ENCODE peak calls at places on chromosome X, in six cellular contexts. N, S, F, A, G and E are unnamed samples. For H3K4me1, the result is how much of the 10 kb centered on the place peaks cover.

GRCh38 chrX:39969826-39970569 is 127.8 kb downstream of the BCOR start:
- DNase-seq in N (no peak), S (no peak), F (no peak), A (no peak), G (no peak), E (no peak)

GRCh38 chrX:48472851-48473717 is 2.9 kb upstream of the FTSJ1 start:
- DNase-seq in N (peak), S (no peak), F (peak), A (no peak), G (no peak), E (no peak)

GRCh38 chrX:9644335-9644734 is 121.3 kb downstream of the GPR143 start:
- DNase-seq in N (no peak), S (peak), F (no peak), A (no peak), G (no peak), E (peak)

GRCh38 chrX:69037786-69038185 is 127.5 kb downstream of the PJA1 start:
- DNase-seq in N (no peak), S (no peak), F (no peak), A (no peak), G (no peak), E (no peak)

GRCh38 chrX:113421432-113421831 is 580.8 kb upstream of the AMOT start:
- DNase-seq in N (no peak), S (no peak), F (no peak), A (no peak), G (no peak), E (no peak)

GRCh38 chrX:22338740-22339139 is 66.0 kb downstream of the CBLL2 start:
- DNase-seq in N (no peak), S (no peak), F (no peak), A (no peak), G (no peak), E (no peak)

GRCh38 chrX:148662014-148662413 is 161.6 kb downstream of the AFF2 start:
- DNase-seq in N (no peak), S (no peak), F (no peak), A (no peak), G (no peak), E (no peak)

GRCh38 chrX:40439625-40440532 is 140.9 kb upstream of the ATP6AP2 start:
- DNase-seq in N (no peak), S (no peak), F (no peak), A (no peak), G (no peak), E (no peak)

GRCh38 chrX:155888139-155888538 is 7.0 kb downstream of the VAMP7 start:
- DNase-seq in N (no peak), S (no peak), F (no peak), A (no peak), G (no peak), E (no peak)

GRCh38 chrX:48833531-48834138 is 1.8 kb downstream of the PCSK1N start:
- DNase-seq in N (no peak), S (no peak), F (no peak), A (no peak), G (no peak), E (no peak)

GRCh38 chrX:19564606-19565005 is 49.3 kb upstream of the MAP3K15 start:
- DNase-seq in N (no peak), S (no peak), F (no peak), A (no peak), G (no peak), E (no peak)

GRCh38 chrX:25544641-25545040 is 528.9 kb upstream of the ARX start:
- DNase-seq in N (no peak), S (no peak), F (no peak), A (no peak), G (no peak), E (no peak)

GRCh38 chrX:6226646-6227444 is 1.8 kb downstream of the NLGN4X start:
- DNase-seq in N (peak), S (no peak), F (peak), A (no peak), G (no peak), E (peak)

GRCh38 chrX:119407681-119408080 is 8.5 kb downstream of the SLC25A43 start:
- DNase-seq in N (no peak), S (no peak), F (no peak), A (no peak), G (no peak), E (no peak)

GRCh38 chrX:21972046-21972445 is 31.5 kb downstream of the SMS start:
- DNase-seq in N (no peak), S (no peak), F (no peak), A (no peak), G (no peak), E (no peak)

GRCh38 chrX:20742106-20742505 is 475.4 kb upstream of the RPS6KA3 start:
- DNase-seq in N (no peak), S (no peak), F (no peak), A (no peak), G (no peak), E (no peak)

GRCh38 chrX:10048076-10048475 is 80.9 kb downstream of the CLDN34 start:
- DNase-seq in N (no peak), S (no peak), F (no peak), A (no peak), G (no peak), E (no peak)

GRCh38 chrX:135170877-135171519 is at the start of gene CT55:
- DNase-seq in N (no peak), S (no peak), F (no peak), A (no peak), G (no peak), E (no peak)

GRCh38 chrX:7052541-7052940 is 95.0 kb upstream of the STS start:
- DNase-seq in N (no peak), S (no peak), F (no peak), A (no peak), G (no peak), E (no peak)

GRCh38 chrX:79081895-79082512 is 62.5 kb upstream of the GPR174 start:
- DNase-seq in N (peak), S (no peak), F (peak), A (no peak), G (peak), E (peak)

GRCh38 chrX:13387656-13388421 is 68.0 kb upstream of the ATXN3L start:
- DNase-seq in N (peak), S (no peak), F (no peak), A (no peak), G (no peak), E (no peak)

GRCh38 chrX:100207331-100208024 is 202.6 kb downstream of the PCDH19 start:
- DNase-seq in N (peak), S (no peak), F (no peak), A (no peak), G (no peak), E (no peak)

GRCh38 chrX:153361781-153362397 is 27.9 kb downstream of the ZNF275 start:
- DNase-seq in N (no peak), S (no peak), F (no peak), A (no peak), G (no peak), E (no peak)

GRCh38 chrX:42714981-42715688 is 62.8 kb downstream of the PPP1R2C start:
- DNase-seq in N (no peak), S (no peak), F (peak), A (no peak), G (no peak), E (peak)

GRCh38 chrX:51361251-51361650 is 28.6 kb downstream of the NUDT10 start:
- DNase-seq in N (no peak), S (no peak), F (no peak), A (no peak), G (no peak), E (no peak)

GRCh38 chrX:103864886-103865534 is 33.0 kb upstream of the RAB9B start:
- DNase-seq in N (no peak), S (no peak), F (no peak), A (no peak), G (no peak), E (no peak)

GRCh38 chrX:109485470-109486340 is 3.8 kb upstream of the GUCY2F start:
- DNase-seq in N (peak), S (peak), F (peak), A (peak), G (peak), E (peak)

GRCh38 chrX:137431693-137432488 is 134.0 kb upstream of the ZIC3 start:
- DNase-seq in N (no peak), S (no peak), F (peak), A (no peak), G (no peak), E (no peak)

GRCh38 chrX:19758536-19758935 is 128.9 kb downstream of the SH3KBP1 start:
- DNase-seq in N (peak), S (no peak), F (no peak), A (no peak), G (no peak), E (no peak)

GRCh38 chrX:14476169-14476568 is 53.2 kb upstream of the GLRA2 start:
- DNase-seq in N (no peak), S (no peak), F (no peak), A (no peak), G (no peak), E (no peak)

GRCh38 chrX:44020693-44021092 is 47.5 kb upstream of the NDP start:
- DNase-seq in N (no peak), S (no peak), F (no peak), A (no peak), G (no peak), E (no peak)

GRCh38 chrX:110965409-110965808 is 130.6 kb upstream of the PAK3 start:
- DNase-seq in N (no peak), S (no peak), F (no peak), A (no peak), G (no peak), E (no peak)

GRCh38 chrX:22952011-22952410 is 47.7 kb upstream of the DDX53 start:
- DNase-seq in N (no peak), S (no peak), F (peak), A (no peak), G (no peak), E (no peak)

GRCh38 chrX:29617276-29617675 is 598.1 kb upstream of the MAGEB2 start:
- DNase-seq in N (no peak), S (no peak), F (no peak), A (no peak), G (no peak), E (no peak)

GRCh38 chrX:3950373-3950772 is 236.9 kb upstream of the PRKX start:
- DNase-seq in N (peak), S (no peak), F (no peak), A (no peak), G (no peak), E (no peak)

GRCh38 chrX:19513383-19513782 is 1.9 kb downstream of the MAP3K15 start:
- DNase-seq in N (no peak), S (no peak), F (no peak), A (no peak), G (no peak), E (no peak)

GRCh38 chrX:13667940-13668339 is 15.0 kb downstream of the TCEANC start:
- DNase-seq in N (no peak), S (no peak), F (no peak), A (no peak), G (no peak), E (no peak)

GRCh38 chrX:76148753-76149152 is 24.1 kb upstream of the PBDC1 start:
- DNase-seq in N (peak), S (peak), F (peak), A (peak), G (peak), E (peak)

GRCh38 chrX:76153221-76153620 is 19.6 kb upstream of the PBDC1 start:
- DNase-seq in N (no peak), S (no peak), F (no peak), A (no peak), G (no peak), E (no peak)

DNA sequence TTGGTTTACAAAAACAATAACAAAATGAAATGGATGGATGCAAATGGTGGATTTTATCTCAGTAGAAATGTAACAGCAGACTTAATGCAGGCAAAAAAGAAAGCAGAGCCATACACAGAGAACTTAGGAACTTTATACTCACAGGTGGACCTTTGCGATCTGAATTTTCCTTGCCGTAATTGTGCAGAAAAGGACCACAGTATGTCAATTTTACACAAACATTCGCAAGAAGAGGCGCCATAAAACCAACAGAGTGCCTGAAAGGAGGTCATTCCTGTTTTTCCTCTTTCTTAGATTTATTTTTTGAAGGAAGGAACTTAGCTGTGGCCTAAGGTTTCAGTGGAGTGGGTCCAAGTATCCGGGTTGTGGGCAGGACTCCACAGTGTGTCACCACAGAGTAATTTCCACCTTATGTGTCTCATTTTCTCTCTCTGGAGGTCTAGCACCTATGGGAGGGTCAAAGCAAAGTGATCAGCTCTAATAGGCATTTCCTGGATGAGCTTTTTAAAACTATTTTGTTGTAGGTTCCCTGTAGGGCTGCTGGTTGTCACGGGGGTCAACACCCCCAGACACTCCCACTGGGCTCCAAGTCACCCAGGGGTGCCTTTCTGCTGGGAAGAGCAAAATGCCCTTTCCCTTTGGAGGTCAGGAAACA is 24.7 kb upstream of the PBDC1 start:
- DNase-seq in N (peak), S (no peak), F (no peak), A (no peak), G (peak), E (peak)
- H3K4me3 ChIP-seq in N (peak), S (peak), F (no peak), A (peak), G (peak), E (peak)

DNA sequence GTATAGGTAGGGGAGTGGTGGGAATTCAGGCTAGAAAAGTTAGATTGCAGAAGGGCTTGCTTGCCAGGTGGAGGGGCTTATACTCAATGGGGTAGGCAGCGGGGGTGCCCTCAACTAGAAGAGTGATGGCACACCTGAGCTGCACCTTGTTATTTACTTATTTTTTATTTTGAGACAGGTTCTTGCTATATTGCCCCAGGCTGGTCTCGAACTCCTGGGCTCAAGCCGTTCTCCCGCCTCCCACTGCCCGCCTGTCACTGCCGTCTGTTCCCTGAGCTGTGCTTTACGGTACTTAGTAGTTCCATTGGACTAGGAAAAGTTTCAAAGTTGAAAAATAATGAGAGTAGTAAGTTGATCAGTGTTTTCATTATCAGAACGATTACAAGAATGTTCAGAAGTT is 2.0 kb downstream of the ZFX start:
- DNase-seq in N (no peak), S (no peak), F (no peak), A (no peak), G (no peak), E (no peak)
- H3K4me1 ChIP-seq in N (under half), S (under half), F (half or more), A (half or more), G (under half), E (under half)

DNA sequence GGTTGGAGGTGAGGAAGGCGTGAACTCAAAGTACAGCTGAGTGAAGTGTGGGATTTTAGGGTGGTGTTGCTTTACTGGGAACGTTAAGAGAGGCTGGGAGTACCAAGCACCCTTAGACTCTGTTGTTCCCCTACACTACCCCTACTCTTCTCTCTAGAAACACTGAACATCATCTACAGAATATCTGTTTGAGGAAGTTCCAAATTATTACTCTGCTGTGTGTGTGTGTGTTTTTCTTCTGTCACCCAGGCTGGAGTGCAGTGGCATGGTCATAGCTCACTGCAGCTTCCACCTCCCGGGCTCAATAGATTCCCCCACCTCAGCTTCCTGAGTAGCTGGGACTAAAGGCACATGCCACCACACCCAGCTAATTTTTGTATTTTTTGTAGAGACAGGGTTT is 76.7 kb upstream of the AP1S2 start:
- DNase-seq in N (peak), S (no peak), F (no peak), A (no peak), G (no peak), E (no peak)
- H3K4me3 ChIP-seq in N (no peak), S (no peak), F (no peak), A (no peak), G (no peak), E (no peak)

GRCh38 chrX:2488621-2489285 is 12.0 kb downstream of the DHRSX start:
- DNase-seq in N (no peak), S (no peak), F (no peak), A (no peak), G (no peak), E (no peak)
- H3K4me1 ChIP-seq in N (under half), S (under half), F (under half), A (under half), G (under half), E (under half)

DNA sequence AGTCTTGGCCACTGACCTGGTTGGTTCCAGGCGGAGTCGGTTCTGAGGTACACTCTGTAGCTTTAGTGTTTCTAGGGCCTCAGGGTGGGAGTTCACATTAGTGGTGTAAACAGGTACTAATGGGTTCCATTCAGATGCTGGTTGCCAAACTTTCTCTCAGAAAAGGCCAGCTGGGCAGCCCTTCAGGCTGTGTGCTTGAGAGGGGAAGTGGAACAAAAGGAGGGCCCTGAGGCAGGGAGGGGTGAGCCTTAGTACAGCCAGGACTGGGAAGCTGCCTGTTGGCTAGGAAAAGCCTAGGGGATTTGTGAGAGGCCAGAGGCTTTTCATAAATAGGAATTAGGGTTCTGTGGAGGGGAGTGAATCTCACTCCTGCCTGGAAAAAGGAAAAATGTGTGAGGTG is 24.9 kb downstream of the NHSL2 start:
- DNase-seq in N (no peak), S (no peak), F (no peak), A (no peak), G (no peak), E (no peak)
- H3K4me3 ChIP-seq in N (no peak), S (no peak), F (no peak), A (no peak), G (no peak), E (no peak)

GRCh38 chrX:1500701-1501624 is 36.0 kb downstream of the P2RY8 start:
- DNase-seq in N (peak), S (no peak), F (no peak), A (no peak), G (peak), E (peak)
- H3K4me1 ChIP-seq in N (half or more), S (under half), F (under half), A (under half), G (under half), E (under half)

DNA sequence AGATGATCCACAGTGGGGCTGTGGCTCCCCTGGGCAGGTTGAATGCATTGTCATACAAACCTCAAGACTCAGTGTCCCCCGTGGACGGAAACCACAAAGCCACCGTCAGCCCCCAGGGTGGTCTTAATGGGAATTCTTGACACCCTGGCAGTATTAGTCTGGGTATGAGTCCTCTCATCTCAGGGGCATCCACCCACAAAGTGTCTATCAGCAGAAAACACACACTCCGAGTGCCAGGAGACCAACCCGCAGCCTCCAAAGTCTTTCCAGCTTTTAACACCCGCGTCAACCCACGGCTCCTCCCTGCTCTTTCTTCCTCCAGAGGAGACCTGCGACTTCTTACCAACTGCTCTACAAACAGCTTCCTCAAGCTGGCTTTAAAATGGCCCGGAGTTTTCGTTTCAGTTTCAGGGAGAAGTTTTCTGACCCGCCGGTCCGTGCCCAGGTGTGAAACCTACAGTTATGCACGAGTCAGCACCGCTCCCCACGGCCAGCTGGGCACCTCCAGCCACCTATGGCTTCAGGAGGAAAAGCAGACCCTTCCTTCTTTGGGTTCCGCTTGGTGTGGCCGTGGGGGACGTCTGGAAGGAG is 14.4 kb upstream of the ASMTL start:
- DNase-seq in N (no peak), S (no peak), F (no peak), A (peak), G (peak), E (peak)
- H3K4me3 ChIP-seq in N (no peak), S (peak), F (no peak), A (no peak), G (peak), E (no peak)